ENCODE peak calls at places on chromosome 18, in five cellular contexts. Z, H, J, U and F are unnamed samples.

GRCh38 chr18:59787998-59788875 is 91.0 kb upstream of the CCBE1 start:
- DNase-seq in H (no peak), U (no peak), Z (no peak), J (peak; percentile 10), F (no peak)

GRCh38 chr18:6557470-6558245 is 142.9 kb upstream of the L3MBTL4 start:
- DNase-seq in Z (no peak), U (peak; percentile 63), J (no peak), H (no peak), F (no peak)

GRCh38 chr18:67583621-67584020 is 67.1 kb upstream of the DSEL start:
- DNase-seq in U (no peak), Z (no peak), J (no peak), H (no peak), F (no peak)

GRCh38 chr18:51082571-51083264 is 52.7 kb downstream of the SMAD4 start:
- DNase-seq in U (no peak), H (no peak), J (no peak), Z (no peak), F (no peak)

GRCh38 chr18:29373000-29373399 is 1196.1 kb upstream of the CDH2 start:
- DNase-seq in H (no peak), U (no peak), Z (no peak), J (no peak), F (no peak)

GRCh38 chr18:62596145-62597005 is 73.5 kb downstream of the ZCCHC2 start:
- DNase-seq in J (no peak), Z (no peak), U (no peak), H (no peak), F (no peak)

GRCh38 chr18:76720683-76721082 is 101.7 kb upstream of the ZNF236 start:
- DNase-seq in U (no peak), J (no peak), H (no peak), Z (no peak), F (no peak)

GRCh38 chr18:76546282-76546572 is 51.2 kb upstream of the ZNF516 start:
- DNase-seq in Z (no peak), U (no peak), H (no peak), J (no peak), F (no peak)

GRCh38 chr18:7476386-7476785 is 90.7 kb upstream of the PTPRM start:
- DNase-seq in H (no peak), U (no peak), J (no peak), Z (no peak), F (no peak)

GRCh38 chr18:59189746-59190145 is 30.2 kb upstream of the GRP start:
- DNase-seq in H (no peak), U (no peak), J (no peak), Z (no peak), F (no peak)

GRCh38 chr18:48308027-48308635 is 101.1 kb downstream of the ZBTB7C start:
- DNase-seq in H (peak; percentile 63), Z (no peak), J (no peak), U (no peak), F (no peak)

GRCh38 chr18:79420033-79420745 is 24.5 kb downstream of the NFATC1 start:
- DNase-seq in J (no peak), Z (no peak), H (no peak), U (no peak), F (no peak)

GRCh38 chr18:73514449-73514848 is 633.2 kb downstream of the FBXO15 start:
- DNase-seq in U (no peak), H (no peak), J (no peak), Z (no peak), F (no peak)

GRCh38 chr18:31610841-31611240 is 19.2 kb downstream of the TTR start:
- DNase-seq in J (no peak), Z (no peak), H (peak; percentile 57), U (peak; percentile 6), F (no peak)

GRCh38 chr18:79588636-79589481 is 90.7 kb upstream of the CTDP1 start:
- DNase-seq in Z (peak; percentile 64), J (no peak), H (peak; percentile 60), U (no peak), F (peak; percentile 44)

GRCh38 chr18:51041677-51042076 is 11.7 kb downstream of the SMAD4 start:
- DNase-seq in Z (no peak), U (no peak), H (no peak), J (no peak), F (no peak)

GRCh38 chr18:31513189-31513907 is 15.4 kb downstream of the DSG2 start:
- DNase-seq in U (no peak), Z (no peak), J (peak; percentile 32), H (no peak), F (no peak)

GRCh38 chr18:32277492-32277988 is 87.7 kb downstream of the MEP1B start:
- DNase-seq in Z (no peak), J (no peak), H (no peak), U (no peak), F (no peak)

GRCh38 chr18:3790702-3791101 is 340.7 kb downstream of the TGIF1 start:
- DNase-seq in Z (no peak), U (no peak), J (no peak), H (no peak), F (no peak)

GRCh38 chr18:3789525-3789924 is 339.6 kb downstream of the TGIF1 start:
- DNase-seq in H (no peak), Z (no peak), U (no peak), J (no peak), F (no peak)

GRCh38 chr18:3782901-3783300 is 332.9 kb downstream of the TGIF1 start:
- DNase-seq in U (no peak), Z (no peak), J (no peak), H (no peak), F (no peak)

GRCh38 chr18:3784949-3785348 is 335.0 kb downstream of the TGIF1 start:
- DNase-seq in J (no peak), Z (no peak), U (no peak), H (no peak), F (no peak)
- H3K4me3 ChIP-seq in J (no peak overlapping the region), Z (no peak overlapping the region), U (no peak overlapping the region), H (no peak overlapping the region), F (no peak overlapping the region)

DNA sequence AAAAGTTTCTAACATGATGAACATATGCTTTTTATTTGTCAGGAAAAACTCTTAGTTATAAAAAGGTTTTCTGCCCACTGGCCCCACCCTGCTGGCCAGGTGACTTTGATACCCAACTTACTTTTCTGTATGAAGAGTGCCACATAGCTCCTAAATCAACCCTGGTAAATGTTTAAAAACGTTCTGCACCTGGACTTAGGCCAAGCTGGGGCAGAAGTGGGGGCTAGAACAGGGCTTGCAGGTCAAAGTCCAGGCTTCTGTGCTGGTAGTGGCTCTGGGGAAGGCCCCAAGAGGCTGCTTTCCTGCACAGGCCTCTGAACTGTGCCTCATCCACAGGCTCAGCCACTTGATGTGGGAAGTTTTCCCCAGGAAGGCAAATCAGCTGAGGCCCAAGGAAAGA is 171.7 kb downstream of the ANKRD30B start:
- DNase-seq in Z (no peak), J (no peak), H (peak; percentile 42), U (no peak), F (no peak)
- H3K9me3 ChIP-seq in Z (no peaks in the 10 kb centered on the region), J (no peaks in the 10 kb centered on the region), H (no peaks in the 10 kb centered on the region), U (no peaks in the 10 kb centered on the region), F (no peaks in the 10 kb centered on the region)

DNA sequence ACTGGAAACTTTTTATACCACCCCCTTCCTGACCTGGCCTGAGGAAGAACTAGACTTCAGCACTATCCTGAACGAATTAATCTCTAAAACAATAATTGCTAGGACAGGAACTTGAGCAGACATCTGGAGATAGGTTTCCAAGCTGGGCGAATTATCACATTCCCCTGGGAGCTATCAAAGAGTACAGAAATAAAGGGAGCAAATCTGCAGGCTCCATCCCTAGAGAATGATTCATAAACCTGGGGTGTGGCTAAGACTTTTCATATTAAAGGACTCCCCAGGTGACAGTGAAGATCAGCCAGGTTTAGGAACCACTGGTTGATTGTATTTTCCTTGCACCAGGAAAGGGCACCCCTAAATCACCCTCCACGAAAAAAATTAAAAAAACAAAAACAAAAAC is 105.6 kb upstream of the NOL4 start:
- DNase-seq in U (peak; percentile 34), J (no peak), Z (no peak), H (no peak), F (peak; percentile 1)
- H3K4me3 ChIP-seq in U (no peak overlapping the region), J (no peak overlapping the region), Z (no peak overlapping the region), H (no peak overlapping the region), F (no peak overlapping the region)

GRCh38 chr18:21364471-21364870 is 122.4 kb downstream of the GREB1L start:
- DNase-seq in U (no peak), J (no peak), Z (no peak), H (no peak), F (no peak)
- H3K9me3 ChIP-seq in U (no peaks in the 10 kb centered on the region), J (no peaks in the 10 kb centered on the region), Z (no peaks in the 10 kb centered on the region), H (no peaks in the 10 kb centered on the region), F (no peaks in the 10 kb centered on the region)

GRCh38 chr18:24530630-24531111 is 70.2 kb downstream of the HRH4 start:
- DNase-seq in Z (no peak), H (no peak), U (no peak), J (no peak), F (no peak)
- H3K4me3 ChIP-seq in Z (no peak overlapping the region), H (no peak overlapping the region), U (no peak overlapping the region), J (no peak overlapping the region), F (no peak overlapping the region)

GRCh38 chr18:44452346-44452745 is 228.3 kb upstream of the SETBP1 start:
- DNase-seq in Z (no peak), J (no peak), U (no peak), H (no peak), F (no peak)

GRCh38 chr18:44453505-44453904 is 227.2 kb upstream of the SETBP1 start:
- DNase-seq in J (no peak), H (no peak), Z (no peak), U (no peak), F (no peak)

DNA sequence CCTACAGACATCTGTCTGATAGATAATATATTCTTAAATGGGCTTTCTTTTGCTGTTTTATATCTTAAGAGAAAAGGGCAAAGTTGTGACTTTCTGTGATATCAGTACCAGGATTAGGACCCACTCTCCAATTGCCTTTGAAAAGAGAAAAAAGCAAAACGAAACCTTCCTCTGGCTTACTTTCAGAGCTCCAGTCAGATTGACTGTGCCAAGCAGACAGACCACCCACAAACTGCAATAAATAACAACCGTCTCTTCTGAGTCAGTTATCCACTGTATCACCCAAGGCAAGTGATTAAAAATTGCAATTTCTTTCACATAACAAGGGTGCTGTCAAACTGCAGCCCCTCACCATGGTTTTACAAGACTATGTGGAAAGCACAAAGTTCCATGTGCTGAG is 230.5 kb upstream of the SETBP1 start:
- DNase-seq in U (no peak), Z (no peak), H (no peak), J (no peak), F (no peak)
- H3K9me3 ChIP-seq in U (no peaks in the 10 kb centered on the region), Z (no peaks in the 10 kb centered on the region), H (no peaks in the 10 kb centered on the region), J (no peaks in the 10 kb centered on the region), F (no peaks in the 10 kb centered on the region)

GRCh38 chr18:55317832-55318231 is 270.2 kb downstream of the TCF4 start:
- DNase-seq in J (no peak), U (no peak), H (no peak), Z (no peak), F (no peak)
- H3K4me3 ChIP-seq in J (no peak overlapping the region), U (peak overlapping the region; percentile 95), H (no peak overlapping the region), Z (peak overlapping the region; percentile 55), F (no peak overlapping the region)